ENCODE peak calls at places on chromosome 12, in four cellular contexts. One of them, this sample, is unnamed.

GRCh38 chr12:113070117-113070906 is 13.8 kb downstream of the DTX1 start:
- DNase-seq in HepG2: no peak
- DNase-seq in SK-N-SH: no peak
- DNase-seq in H1: no peak
- DNase-seq in this sample: no peak

GRCh38 chr12:56688846-56689113 is 696 bp upstream of the PTGES3 start:
- DNase-seq in HepG2: no peak
- DNase-seq in SK-N-SH: no peak
- DNase-seq in H1: no peak
- DNase-seq in this sample: peak

GRCh38 chr12:110531741-110532333 is 29.7 kb downstream of the RAD9B start:
- DNase-seq in HepG2: no peak
- DNase-seq in SK-N-SH: no peak
- DNase-seq in H1: no peak
- DNase-seq in this sample: no peak

GRCh38 chr12:96383991-96384390 is 16.2 kb downstream of the CDK17 start:
- DNase-seq in HepG2: no peak
- DNase-seq in SK-N-SH: no peak
- DNase-seq in H1: no peak
- DNase-seq in this sample: no peak

GRCh38 chr12:132606927-132607326 is 3.5 kb downstream of the LRCOL1 start:
- DNase-seq in HepG2: no peak
- DNase-seq in SK-N-SH: peak
- DNase-seq in H1: no peak
- DNase-seq in this sample: no peak

GRCh38 chr12:2319747-2320146 is 267.0 kb downstream of the CACNA1C start:
- DNase-seq in HepG2: no peak
- DNase-seq in SK-N-SH: no peak
- DNase-seq in H1: no peak
- DNase-seq in this sample: no peak

GRCh38 chr12:539540-540310 is 80.0 kb downstream of the B4GALNT3 start:
- DNase-seq in HepG2: no peak
- DNase-seq in SK-N-SH: no peak
- DNase-seq in H1: no peak
- DNase-seq in this sample: no peak

GRCh38 chr12:26971963-26972362 is 33.7 kb downstream of the FGFR1OP2 start:
- DNase-seq in HepG2: no peak
- DNase-seq in SK-N-SH: no peak
- DNase-seq in H1: no peak
- DNase-seq in this sample: no peak

GRCh38 chr12:113186033-113186365 is 478 bp downstream of the RITA1 start:
- DNase-seq in HepG2: peak
- DNase-seq in SK-N-SH: no peak
- DNase-seq in H1: no peak
- DNase-seq in this sample: no peak

GRCh38 chr12:15306605-15307004 is 15.7 kb upstream of the PTPRO start:
- DNase-seq in HepG2: no peak
- DNase-seq in SK-N-SH: no peak
- DNase-seq in H1: no peak
- DNase-seq in this sample: no peak

GRCh38 chr12:120091371-120092090 is 25.0 kb downstream of the RAB35 start:
- DNase-seq in HepG2: no peak
- DNase-seq in SK-N-SH: no peak
- DNase-seq in H1: no peak
- DNase-seq in this sample: no peak

GRCh38 chr12:65631621-65632111 is 192.6 kb upstream of the HMGA2 start:
- DNase-seq in HepG2: peak
- DNase-seq in SK-N-SH: no peak
- DNase-seq in H1: no peak
- DNase-seq in this sample: no peak

GRCh38 chr12:60209521-60209920 is 613.7 kb downstream of the SLC16A7 start:
- DNase-seq in HepG2: no peak
- DNase-seq in SK-N-SH: no peak
- DNase-seq in H1: no peak
- DNase-seq in this sample: no peak

GRCh38 chr12:4506870-4507269 is 31.8 kb upstream of the RAD51AP1 start:
- DNase-seq in HepG2: no peak
- DNase-seq in SK-N-SH: no peak
- DNase-seq in H1: no peak
- DNase-seq in this sample: no peak

GRCh38 chr12:121713257-121714155 is 954 bp downstream of the TMEM120B start:
- DNase-seq in HepG2: no peak
- DNase-seq in SK-N-SH: no peak
- DNase-seq in H1: no peak
- DNase-seq in this sample: peak

GRCh38 chr12:115229517-115229916 is 545.5 kb upstream of the TBX3 start:
- DNase-seq in HepG2: no peak
- DNase-seq in SK-N-SH: no peak
- DNase-seq in H1: no peak
- DNase-seq in this sample: no peak

GRCh38 chr12:51797301-51797700 is 51.2 kb downstream of the FIGNL2 start:
- DNase-seq in HepG2: no peak
- DNase-seq in SK-N-SH: no peak
- DNase-seq in H1: no peak
- DNase-seq in this sample: no peak

GRCh38 chr12:101803978-101804377 is 26.8 kb downstream of the GNPTAB start:
- DNase-seq in HepG2: no peak
- DNase-seq in SK-N-SH: no peak
- DNase-seq in H1: no peak
- DNase-seq in this sample: no peak
- TF ChIP-seq USF2 in HepG2: no peak
- TF ChIP-seq USF2 in SK-N-SH: no peak
- TF ChIP-seq USF2 in H1: no peak
- TF ChIP-seq USF2 in this sample: no peak

GRCh38 chr12:6532051-6532926 is 2.0 kb upstream of the GAPDH start:
- DNase-seq in HepG2: peak
- DNase-seq in SK-N-SH: peak
- DNase-seq in H1: peak
- DNase-seq in this sample: peak
- TF ChIP-seq POLR2AphosphoS5 in HepG2: peak
- TF ChIP-seq POLR2AphosphoS5 in SK-N-SH: peak
- TF ChIP-seq POLR2AphosphoS5 in H1: no peak
- TF ChIP-seq POLR2AphosphoS5 in this sample: no peak

DNA sequence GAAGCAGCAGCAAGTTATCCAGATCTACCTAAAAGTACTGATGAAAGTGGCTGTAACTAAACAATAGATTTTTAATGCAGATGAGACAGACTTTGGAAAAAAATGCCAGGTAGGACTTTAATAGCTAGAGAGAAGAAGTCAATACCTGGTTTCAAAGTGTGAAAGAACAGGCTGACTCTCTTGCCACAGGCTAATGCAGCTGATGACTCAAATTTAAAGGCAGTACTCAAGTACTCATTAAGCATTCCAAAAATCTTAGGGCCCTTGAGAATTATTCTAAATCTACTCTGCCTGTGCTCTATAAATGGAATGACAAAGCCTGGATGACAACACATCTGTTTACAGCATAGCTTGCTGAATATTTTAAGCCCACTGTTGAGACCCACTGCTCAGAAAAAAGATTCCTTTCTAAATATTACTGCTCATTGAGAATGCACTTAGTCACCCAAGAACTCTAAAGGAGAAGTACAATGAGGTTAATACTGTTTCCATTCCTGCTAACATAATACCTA is 68.6 kb upstream of the SYT1 start:
- DNase-seq in HepG2: no peak
- DNase-seq in SK-N-SH: no peak
- DNase-seq in H1: no peak
- DNase-seq in this sample: no peak
- TF ChIP-seq USF2 in HepG2: no peak
- TF ChIP-seq USF2 in SK-N-SH: no peak
- TF ChIP-seq USF2 in H1: no peak
- TF ChIP-seq USF2 in this sample: no peak

GRCh38 chr12:79409562-79409961 is 281.2 kb downstream of the PAWR start:
- DNase-seq in HepG2: no peak
- DNase-seq in SK-N-SH: no peak
- DNase-seq in H1: no peak
- DNase-seq in this sample: no peak
- TF ChIP-seq POLR2AphosphoS5 in HepG2: no peak
- TF ChIP-seq POLR2AphosphoS5 in SK-N-SH: no peak
- TF ChIP-seq POLR2AphosphoS5 in H1: no peak
- TF ChIP-seq POLR2AphosphoS5 in this sample: no peak

DNA sequence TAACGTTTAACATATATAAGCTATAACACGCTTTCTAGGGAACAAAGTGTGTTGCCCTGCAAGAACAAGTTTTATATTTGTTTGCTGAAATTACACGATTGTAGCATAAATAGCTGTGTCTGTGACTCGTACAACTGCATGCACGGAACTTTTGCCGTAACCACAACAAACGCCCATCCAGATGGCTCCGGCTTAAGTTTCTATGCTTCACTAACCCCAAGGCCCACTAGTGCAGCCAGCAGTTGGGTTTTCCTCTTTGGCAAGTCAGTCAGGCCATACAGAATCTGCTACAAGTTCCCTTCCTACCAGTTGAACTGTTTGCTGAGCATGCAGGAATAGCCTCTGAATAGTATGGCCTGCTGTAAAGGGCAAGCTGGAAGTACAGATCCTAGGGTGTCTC is 12.1 kb downstream of the CSRP2 start:
- DNase-seq in HepG2: no peak
- DNase-seq in SK-N-SH: no peak
- DNase-seq in H1: no peak
- DNase-seq in this sample: no peak
- TF ChIP-seq USF2 in HepG2: no peak
- TF ChIP-seq USF2 in SK-N-SH: no peak
- TF ChIP-seq USF2 in H1: no peak
- TF ChIP-seq USF2 in this sample: no peak

DNA sequence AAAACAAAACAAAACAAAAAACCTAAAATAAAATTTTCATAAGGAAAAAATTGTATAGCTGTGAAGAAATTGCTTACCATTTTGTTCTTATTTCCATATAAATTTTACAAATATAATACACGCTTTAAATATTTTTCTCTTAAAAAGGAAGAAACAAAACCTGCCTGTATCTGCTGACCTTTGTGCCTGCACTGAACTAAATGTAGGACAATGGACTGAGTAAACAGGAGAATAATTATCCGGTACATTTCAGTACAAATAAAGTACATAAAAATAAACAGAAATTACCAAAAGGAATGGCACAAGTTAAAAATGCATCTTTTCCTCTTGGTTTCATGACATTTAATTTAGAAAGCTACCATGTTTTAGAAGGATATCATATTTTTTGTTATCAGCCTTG is 112.3 kb downstream of the DNAI7 start:
- DNase-seq in HepG2: no peak
- DNase-seq in SK-N-SH: no peak
- DNase-seq in H1: no peak
- DNase-seq in this sample: no peak
- TF ChIP-seq POLR2AphosphoS5 in HepG2: no peak
- TF ChIP-seq POLR2AphosphoS5 in SK-N-SH: no peak
- TF ChIP-seq POLR2AphosphoS5 in H1: no peak
- TF ChIP-seq POLR2AphosphoS5 in this sample: no peak

GRCh38 chr12:46546634-46547273 is 174.2 kb upstream of the SLC38A2 start:
- DNase-seq in HepG2: no peak
- DNase-seq in SK-N-SH: no peak
- DNase-seq in H1: no peak
- DNase-seq in this sample: peak

GRCh38 chr12:46549527-46550265 is 177.1 kb upstream of the SLC38A2 start:
- DNase-seq in HepG2: no peak
- DNase-seq in SK-N-SH: no peak
- DNase-seq in H1: no peak
- DNase-seq in this sample: no peak

GRCh38 chr12:46550266-46550879 is 177.8 kb upstream of the SLC38A2 start:
- DNase-seq in HepG2: no peak
- DNase-seq in SK-N-SH: no peak
- DNase-seq in H1: no peak
- DNase-seq in this sample: no peak

GRCh38 chr12:46553266-46553665 is 180.7 kb upstream of the SLC38A2 start:
- DNase-seq in HepG2: peak
- DNase-seq in SK-N-SH: no peak
- DNase-seq in H1: no peak
- DNase-seq in this sample: no peak

DNA sequence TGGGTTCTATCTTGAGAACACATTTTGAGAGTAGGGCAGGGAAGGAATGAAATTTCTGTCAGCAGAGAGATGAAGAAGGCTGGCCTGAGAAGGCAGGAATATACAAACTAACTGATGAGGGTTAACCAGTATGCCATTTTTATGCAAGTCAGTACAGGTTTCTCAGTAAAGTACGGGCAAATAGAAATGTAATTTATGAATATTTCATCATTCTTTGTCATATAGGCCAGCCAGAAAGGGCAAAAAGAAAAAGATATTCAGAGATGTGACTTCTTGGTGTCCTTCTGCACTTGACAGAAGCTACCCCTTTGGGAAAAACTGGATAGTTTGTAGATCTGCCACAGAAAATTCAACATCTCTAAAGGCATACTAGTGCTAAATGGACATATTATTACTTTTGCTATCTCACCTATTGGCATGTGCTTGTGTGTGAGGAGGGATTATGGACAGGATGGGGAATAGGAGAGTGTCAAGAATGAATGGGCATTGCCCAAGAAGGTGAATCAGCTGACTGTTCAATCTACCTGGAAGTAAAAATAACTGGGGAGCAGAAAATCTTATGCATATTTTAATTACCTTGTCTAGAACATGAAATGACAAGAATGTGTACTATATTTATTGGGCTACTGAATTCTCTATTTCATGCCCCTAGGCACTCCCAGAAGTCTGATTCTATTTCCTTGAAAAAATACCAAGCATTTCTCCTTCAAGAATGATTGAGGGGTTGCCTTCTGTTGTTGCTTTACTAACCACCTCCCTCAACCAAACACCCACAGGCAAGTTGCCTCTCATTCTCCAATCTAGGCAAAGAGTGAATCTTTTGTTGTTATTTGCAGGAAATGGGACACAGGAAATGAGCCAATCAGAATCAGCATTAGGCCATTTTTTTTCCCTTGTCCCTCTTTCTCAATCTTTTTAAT is 175.1 kb upstream of the SLC38A2 start:
- DNase-seq in HepG2: no peak
- DNase-seq in SK-N-SH: no peak
- DNase-seq in H1: no peak
- DNase-seq in this sample: no peak
- TF ChIP-seq USF2 in HepG2: no peak
- TF ChIP-seq USF2 in SK-N-SH: no peak
- TF ChIP-seq USF2 in H1: no peak
- TF ChIP-seq USF2 in this sample: no peak

DNA sequence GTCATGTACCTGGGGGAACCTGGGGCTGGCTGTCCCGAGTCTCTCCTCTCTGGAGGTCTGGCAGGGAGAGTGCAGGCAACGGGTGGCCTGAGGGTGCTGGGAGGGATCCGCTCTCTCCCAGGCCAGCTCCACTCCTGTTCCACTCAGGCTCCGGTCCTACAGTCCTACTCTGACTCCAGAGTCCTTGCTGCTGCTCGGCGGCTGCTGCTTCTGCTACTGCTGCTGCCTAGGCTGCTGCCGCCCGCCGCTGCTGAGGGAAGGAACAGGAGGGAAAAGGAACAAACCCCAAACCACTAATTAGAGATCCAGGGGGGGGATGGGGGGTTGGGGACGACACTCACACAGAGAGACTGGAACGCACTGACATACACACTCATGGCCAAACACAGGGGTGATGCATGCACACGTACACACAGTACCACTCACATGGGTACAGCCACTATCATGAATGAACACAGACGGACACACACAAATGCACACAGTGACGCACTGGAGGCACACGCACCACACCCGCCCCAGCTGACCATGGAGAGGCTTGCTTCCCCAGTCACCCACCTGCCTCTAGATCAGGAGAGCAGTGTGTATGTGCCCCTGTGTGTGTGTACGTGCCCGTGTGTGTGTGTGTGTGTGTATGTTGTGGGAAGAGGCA is at the start of gene SP7:
- DNase-seq in HepG2: no peak
- DNase-seq in SK-N-SH: peak
- DNase-seq in H1: no peak
- DNase-seq in this sample: no peak
- TF ChIP-seq POLR2AphosphoS5 in HepG2: no peak
- TF ChIP-seq POLR2AphosphoS5 in SK-N-SH: no peak
- TF ChIP-seq POLR2AphosphoS5 in H1: no peak
- TF ChIP-seq POLR2AphosphoS5 in this sample: no peak